ENCODE peak calls at places on chromosomes 6 and 20, in seven cellular contexts. O, V, H, R, N, W and B are unnamed samples.

GRCh38 chr6:40410792-40411191 is 176.4 kb downstream of the LRFN2 start:
- DNase-seq in O (no peak), N (no peak), H (no peak), R (no peak), V (no peak), W (no peak), B (no peak)

GRCh38 chr6:163570579-163571231 is 156.2 kb downstream of the QKI start:
- DNase-seq in N (no peak), O (no peak), V (no peak), H (no peak), R (no peak), W (no peak), B (no peak)

GRCh38 chr20:50095476-50096078 is 17.4 kb downstream of the UBE2V1 start:
- DNase-seq in V (no peak), H (no peak), O (no peak), R (no peak), W (no peak), N (no peak), B (no peak)

GRCh38 chr6:157767757-157768156 is 55.3 kb upstream of the SNX9 start:
- DNase-seq in V (no peak), O (no peak), W (no peak), R (no peak), H (no peak), N (no peak), B (no peak)

GRCh38 chr20:59413326-59413865 is 113.0 kb downstream of the EDN3 start:
- DNase-seq in R (no peak), H (no peak), W (no peak), O (no peak), N (no peak), V (no peak), B (no peak)

GRCh38 chr6:115360602-115361325 is 699.9 kb downstream of the FRK start:
- DNase-seq in R (no peak), N (no peak), O (peak; percentile 82), W (no peak), V (no peak), H (no peak), B (peak; percentile 67)

GRCh38 chr6:37517411-37517812 is 17.7 kb upstream of the CCDC167 start:
- DNase-seq in W (peak; percentile 13), O (no peak), R (no peak), V (no peak), H (no peak), N (no peak), B (no peak)

GRCh38 chr6:89830385-89830809 is 717 bp downstream of the CASP8AP2 start:
- DNase-seq in V (no peak), H (no peak), O (no peak), N (no peak), R (no peak), W (no peak), B (peak; percentile 1)

GRCh38 chr6:168217216-168217879 is 102.2 kb downstream of the DACT2 start:
- DNase-seq in W (no peak), V (no peak), O (no peak), R (no peak), N (peak; percentile 28), H (no peak), B (no peak)

GRCh38 chr6:166341915-166342292 is 441 bp downstream of the SFT2D1 start:
- DNase-seq in N (no peak), R (peak; percentile 23), V (no peak), W (no peak), O (no peak), H (no peak), B (no peak)

GRCh38 chr20:2132461-2132901 is 30.9 kb downstream of the STK35 start:
- DNase-seq in R (no peak), V (peak; percentile 19), N (no peak), H (no peak), O (no peak), W (no peak), B (no peak)

GRCh38 chr20:57190536-57191265 is 75.7 kb downstream of the BMP7 start:
- DNase-seq in W (no peak), R (no peak), V (peak; percentile 5), O (no peak), H (peak; percentile 53), N (no peak), B (no peak)

GRCh38 chr20:38723982-38724602 is at the start of gene SLC32A1:
- DNase-seq in N (peak; percentile 52), R (no peak), O (peak; percentile 32), H (no peak), W (peak; percentile 77), V (no peak), B (no peak)

GRCh38 chr6:7334685-7335084 is 21.7 kb upstream of the SSR1 start:
- DNase-seq in H (no peak), O (no peak), W (no peak), R (no peak), N (no peak), V (no peak), B (no peak)

GRCh38 chr20:57651977-57652864 is 32.0 kb upstream of the ZBP1 start:
- DNase-seq in R (no peak), O (no peak), V (no peak), N (no peak), W (peak; percentile 85), H (no peak), B (no peak)

GRCh38 chr6:25560851-25561250 is 91.2 kb upstream of the SCGN start:
- DNase-seq in O (no peak), R (no peak), N (no peak), W (no peak), V (no peak), H (no peak), B (no peak)

GRCh38 chr20:58065508-58066361 is 162.7 kb downstream of the ANKRD60 start:
- DNase-seq in O (no peak), V (peak; percentile 46), N (no peak), W (no peak), R (peak; percentile 35), H (peak; percentile 51), B (no peak)

GRCh38 chr6:155351273-155352129 is 37.2 kb upstream of the TFB1M start:
- DNase-seq in W (no peak), H (no peak), V (no peak), N (no peak), O (no peak), R (no peak), B (no peak)

GRCh38 chr20:50050214-50050613 is 62.7 kb downstream of the UBE2V1 start:
- DNase-seq in N (no peak), O (no peak), V (no peak), R (no peak), W (no peak), H (no peak), B (no peak)

GRCh38 chr6:108117427-108118358 is 43.2 kb upstream of the OSTM1 start:
- DNase-seq in V (peak; percentile 26), R (peak; percentile 36), H (peak; percentile 45), O (no peak), N (peak; percentile 71), W (no peak), B (no peak)